ENCODE peak calls at places on chromosomes 5 and 9, in six cellular contexts. V is activated B cell treated with CpG ODN at 0.5 μM for 24 hours, S is PC-9, K is iPS-NIHi11, T is germinal center, W is lung microvascular endothelial cell. I is an unnamed sample.

GRCh38 chr9:114269023-114269422 is 53.9 kb upstream of the ORM1 start:
- DNase-seq in W (no peak), K (no peak), V (no peak), S (no peak), T (no peak), I (no peak)

GRCh38 chr5:142959683-142960308 is 189.6 kb downstream of the ARHGAP26 start:
- DNase-seq in V (no peak), S (no peak), T (no peak), W (peak; percentile 19), K (no peak), I (no peak)

GRCh38 chr9:75892168-75892901 is 1.9 kb downstream of the PCSK5 start:
- DNase-seq in S (peak; percentile 74), W (peak; percentile 5), V (no peak), T (no peak), K (peak; percentile 32), I (no peak)

GRCh38 chr9:90868555-90868954 is 66.9 kb downstream of the SYK start:
- DNase-seq in V (no peak), K (no peak), T (no peak), S (no peak), W (no peak), I (no peak)

GRCh38 chr5:74063346-74063745 is 437.4 kb downstream of the ARHGEF28 start:
- DNase-seq in T (no peak), K (no peak), W (no peak), S (no peak), V (no peak), I (no peak)

GRCh38 chr5:40733439-40733838 is 22.3 kb downstream of the TTC33 start:
- DNase-seq in V (no peak), T (no peak), S (no peak), W (no peak), K (no peak), I (no peak)

GRCh38 chr9:34585946-34586705 is 3.4 kb downstream of the CNTFR start:
- DNase-seq in W (no peak), S (no peak), V (no peak), K (no peak), T (no peak), I (no peak)

GRCh38 chr5:133370281-133370890 is 242.0 kb downstream of the FSTL4 start:
- DNase-seq in V (no peak), W (no peak), S (peak; percentile 87), T (no peak), K (no peak), I (no peak)

GRCh38 chr9:101367323-101367722 is 17.5 kb downstream of the BAAT start:
- DNase-seq in W (no peak), K (no peak), S (no peak), V (no peak), T (no peak), I (no peak)

GRCh38 chr5:18487928-18488480 is 853.7 kb downstream of the TAF11L14 start:
- DNase-seq in K (no peak), W (no peak), S (no peak), T (no peak), V (no peak), I (no peak)

I was measured in kidney epithelial cell.